ENCODE peak calls at places on chromosome 18, in ten cellular contexts. X is esophagus squamous epithelium, F is H7, I is lower lobe of right lung, O is fibroblast of lung, Z is pancreas, W is lung, U is neural progenitor cell, G is K562, Y is spleen. B is an unnamed sample.

GRCh38 chr18:23618862-23619387 is 32.6 kb upstream of the NPC1 start:
- DNase-seq in X (no peak), F (peak), I (peak), O (no peak), Z (peak), W (no peak), U (peak), G (no peak), Y (peak), B (no peak)

GRCh38 chr18:61882296-61883004 is 10.4 kb downstream of the RNF152 start:
- DNase-seq in X (no peak), F (no peak), I (no peak), O (no peak), Z (no peak), W (no peak), U (no peak), G (no peak), Y (no peak), B (peak)

GRCh38 chr18:5413447-5413846 is 117.9 kb upstream of the ZBTB14 start:
- DNase-seq in X (no peak), F (no peak), I (no peak), O (no peak), Z (no peak), W (no peak), U (no peak), G (no peak), Y (no peak), B (no peak)

GRCh38 chr18:25896178-25896780 is 194.1 kb downstream of the SS18 start:
- DNase-seq in X (no peak), F (peak), I (no peak), O (peak), Z (no peak), W (no peak), U (peak), G (peak), Y (no peak), B (peak)

GRCh38 chr18:25086876-25087275 is 265.1 kb downstream of the ZNF521 start:
- DNase-seq in X (no peak), F (no peak), I (no peak), O (no peak), Z (no peak), W (no peak), U (no peak), G (no peak), Y (no peak), B (no peak)

GRCh38 chr18:45464619-45465018 is 150.7 kb upstream of the SLC14A2 start:
- DNase-seq in X (no peak), F (no peak), I (no peak), O (no peak), Z (no peak), W (no peak), U (no peak), G (no peak), Y (no peak), B (no peak)

GRCh38 chr18:23864620-23865019 is 149.9 kb upstream of the TTC39C start:
- DNase-seq in X (no peak), F (no peak), I (no peak), O (no peak), Z (no peak), W (no peak), U (no peak), G (no peak), Y (no peak), B (no peak)

GRCh38 chr18:24362757-24363156 is 34.9 kb downstream of the OSBPL1A start:
- DNase-seq in X (no peak), F (no peak), I (no peak), O (no peak), Z (no peak), W (peak), U (no peak), G (no peak), Y (no peak), B (no peak)

GRCh38 chr18:35159782-35160181 is 81.1 kb upstream of the ZNF397 start:
- DNase-seq in X (no peak), F (no peak), I (no peak), O (no peak), Z (no peak), W (no peak), U (no peak), G (no peak), Y (no peak), B (no peak)

GRCh38 chr18:25830787-25831186 is 259.6 kb downstream of the SS18 start:
- DNase-seq in X (no peak), F (no peak), I (no peak), O (peak), Z (no peak), W (peak), U (no peak), G (no peak), Y (no peak), B (peak)

GRCh38 chr18:61502472-61502871 is 169.2 kb downstream of the CDH20 start:
- DNase-seq in X (no peak), F (peak), I (no peak), O (peak), Z (no peak), W (no peak), U (peak), G (peak), Y (no peak), B (peak)

GRCh38 chr18:22230403-22231042 is 61.1 kb downstream of the GATA6 start:
- DNase-seq in X (no peak), F (no peak), I (no peak), O (peak), Z (no peak), W (no peak), U (no peak), G (no peak), Y (no peak), B (peak)

GRCh38 chr18:9209230-9209629 is 72.6 kb downstream of the ANKRD12 start:
- DNase-seq in X (no peak), F (no peak), I (no peak), O (peak), Z (no peak), W (no peak), U (no peak), G (no peak), Y (no peak), B (peak)

GRCh38 chr18:39057423-39058057 is 1491.9 kb upstream of the CELF4 start:
- DNase-seq in X (no peak), F (no peak), I (no peak), O (peak), Z (no peak), W (no peak), U (no peak), G (no peak), Y (no peak), B (peak)

GRCh38 chr18:7577706-7578105 is 10.6 kb downstream of the PTPRM start:
- DNase-seq in X (no peak), F (peak), I (no peak), O (peak), Z (no peak), W (no peak), U (peak), G (no peak), Y (no peak), B (peak)

GRCh38 chr18:11163668-11164067 is 14.3 kb upstream of the PIEZO2 start:
- DNase-seq in X (no peak), F (peak), I (peak), O (peak), Z (no peak), W (no peak), U (peak), G (no peak), Y (no peak), B (no peak)

GRCh38 chr18:2547477-2548087 is 23.7 kb downstream of the METTL4 start:
- DNase-seq in X (no peak), F (no peak), I (no peak), O (peak), Z (no peak), W (no peak), U (peak), G (peak), Y (no peak), B (peak)

GRCh38 chr18:40534748-40535147 is 1420.3 kb upstream of the PIK3C3 start:
- DNase-seq in X (no peak), F (no peak), I (no peak), O (peak), Z (no peak), W (no peak), U (no peak), G (no peak), Y (no peak), B (peak)

GRCh38 chr18:54150226-54150625 is 74.2 kb downstream of the MBD2 start:
- DNase-seq in X (no peak), F (peak), I (no peak), O (no peak), Z (no peak), W (no peak), U (no peak), G (no peak), Y (no peak), B (no peak)

GRCh38 chr18:20971886-20972267 is 139.7 kb downstream of the ROCK1 start:
- DNase-seq in X (no peak), F (peak), I (no peak), O (peak), Z (no peak), W (no peak), U (peak), G (peak), Y (no peak), B (peak)

GRCh38 chr18:39419315-39419714 is 1853.7 kb upstream of the CELF4 start:
- DNase-seq in X (no peak), F (no peak), I (no peak), O (no peak), Z (no peak), W (no peak), U (no peak), G (no peak), Y (no peak), B (no peak)

GRCh38 chr18:33838084-33838483 is 260.1 kb downstream of the ASXL3 start:
- DNase-seq in X (no peak), F (no peak), I (no peak), O (no peak), Z (no peak), W (no peak), U (no peak), G (no peak), Y (no peak), B (no peak)

GRCh38 chr18:24846133-24846532 is 385.7 kb downstream of the HRH4 start:
- DNase-seq in X (no peak), F (no peak), I (no peak), O (no peak), Z (no peak), W (no peak), U (no peak), G (no peak), Y (no peak), B (no peak)

GRCh38 chr18:21684731-21685130 is 19.8 kb downstream of the ABHD3 start:
- DNase-seq in X (no peak), F (no peak), I (no peak), O (no peak), Z (no peak), W (no peak), U (no peak), G (no peak), Y (no peak), B (no peak)

GRCh38 chr18:11996907-11997306 is 15.6 kb downstream of the IMPA2 start:
- DNase-seq in X (no peak), F (no peak), I (no peak), O (no peak), Z (peak), W (no peak), U (no peak), G (no peak), Y (peak), B (no peak)

GRCh38 chr18:58013241-58014211 is 30.5 kb upstream of the NEDD4L start:
- DNase-seq in X (no peak), F (no peak), I (no peak), O (no peak), Z (no peak), W (no peak), U (no peak), G (no peak), Y (no peak), B (no peak)
- H3K4me3 ChIP-seq in X (no peak), F (no peak), I (no peak), O (no peak), Z (no peak), W (no peak), U (no peak), G (no peak), Y (no peak), B (no peak)

GRCh38 chr18:28541941-28542340 is 365.0 kb upstream of the CDH2 start:
- DNase-seq in X (no peak), F (no peak), I (no peak), O (no peak), Z (no peak), W (no peak), U (no peak), G (no peak), Y (no peak), B (no peak)

GRCh38 chr18:28541276-28541930 is 364.5 kb upstream of the CDH2 start:
- DNase-seq in X (no peak), F (no peak), I (no peak), O (no peak), Z (no peak), W (no peak), U (no peak), G (no peak), Y (no peak), B (no peak)
- H3K4me3 ChIP-seq in X (no peak), F (no peak), I (no peak), O (no peak), Z (no peak), W (no peak), U (no peak), G (no peak), Y (no peak), B (no peak)

GRCh38 chr18:63553117-63553516 is 10.9 kb downstream of the SERPINB12 start:
- DNase-seq in X (no peak), F (no peak), I (no peak), O (peak), Z (no peak), W (peak), U (no peak), G (no peak), Y (no peak), B (peak)
- H3K4me3 ChIP-seq in X (no peak), F (no peak), I (no peak), O (no peak), Z (no peak), W (no peak), U (no peak), G (no peak), Y (no peak), B (no peak)

GRCh38 chr18:77482190-77482928 is 232.7 kb downstream of the GALR1 start:
- DNase-seq in X (no peak), F (no peak), I (no peak), O (no peak), Z (no peak), W (no peak), U (peak), G (no peak), Y (no peak), B (no peak)

GRCh38 chr18:77478619-77479018 is 229.0 kb downstream of the GALR1 start:
- DNase-seq in X (no peak), F (peak), I (no peak), O (no peak), Z (no peak), W (no peak), U (no peak), G (no peak), Y (no peak), B (peak)

GRCh38 chr18:77481541-77481940 is 231.9 kb downstream of the GALR1 start:
- DNase-seq in X (no peak), F (no peak), I (no peak), O (no peak), Z (no peak), W (no peak), U (no peak), G (no peak), Y (no peak), B (peak)

GRCh38 chr18:77479047-77479446 is 229.4 kb downstream of the GALR1 start:
- DNase-seq in X (no peak), F (no peak), I (no peak), O (no peak), Z (no peak), W (no peak), U (no peak), G (no peak), Y (no peak), B (peak)
- H3K4me3 ChIP-seq in X (no peak), F (no peak), I (no peak), O (no peak), Z (no peak), W (no peak), U (no peak), G (no peak), Y (no peak), B (no peak)

DNA sequence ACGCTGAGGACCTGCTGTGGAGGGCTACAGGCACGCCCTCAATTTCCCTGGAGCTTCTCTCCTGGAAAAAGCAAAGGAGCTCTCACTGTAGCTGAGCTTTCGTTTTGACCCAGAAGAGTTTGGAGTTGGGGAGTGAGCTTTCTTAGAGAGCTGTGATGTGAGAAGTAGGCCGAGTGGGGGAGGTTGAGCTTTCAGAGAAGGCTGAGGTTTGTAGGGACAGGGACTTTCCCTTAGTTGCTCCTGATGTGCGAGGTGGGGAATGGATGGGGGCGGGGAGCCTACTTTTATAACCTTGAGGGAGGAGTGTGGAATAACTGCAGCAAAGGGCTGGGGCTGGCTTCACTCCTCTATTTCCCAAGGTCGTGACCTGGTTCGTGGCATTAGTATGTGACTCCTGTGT is 47.1 kb downstream of the ZNF532 start:
- DNase-seq in X (no peak), F (peak), I (no peak), O (no peak), Z (no peak), W (no peak), U (no peak), G (no peak), Y (no peak), B (peak)
- H3K4me3 ChIP-seq in X (no peak), F (no peak), I (no peak), O (peak), Z (no peak), W (no peak), U (no peak), G (no peak), Y (no peak), B (peak)

GRCh38 chr18:13216732-13217465 is 1.7 kb upstream of the LDLRAD4 start:
- DNase-seq in X (no peak), F (peak), I (no peak), O (no peak), Z (peak), W (no peak), U (peak), G (peak), Y (no peak), B (no peak)
- H3K4me3 ChIP-seq in X (peak), F (peak), I (peak), O (no peak), Z (no peak), W (no peak), U (peak), G (no peak), Y (peak), B (no peak)

GRCh38 chr18:36672437-36673344 is 156.1 kb downstream of the TPGS2 start:
- DNase-seq in X (no peak), F (no peak), I (peak), O (peak), Z (no peak), W (peak), U (no peak), G (no peak), Y (no peak), B (peak)
- H3K4me3 ChIP-seq in X (no peak), F (no peak), I (peak), O (peak), Z (no peak), W (no peak), U (no peak), G (no peak), Y (no peak), B (peak)

DNA sequence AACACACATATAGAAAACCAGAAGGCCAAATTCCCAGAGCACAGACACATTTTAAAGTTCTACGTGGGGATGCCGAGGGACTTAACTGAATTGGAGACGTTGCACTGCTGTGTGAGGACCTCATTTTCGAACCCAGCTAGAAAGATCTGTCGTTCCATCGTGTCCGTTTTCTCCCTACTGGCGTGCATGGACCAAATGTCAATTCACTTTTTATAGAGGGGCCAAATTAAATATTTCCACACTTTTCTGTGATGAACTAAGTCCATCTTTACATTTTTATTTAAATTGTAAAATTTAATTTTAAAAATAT is 690 bp upstream of the TSHZ1 start:
- DNase-seq in X (no peak), F (no peak), I (no peak), O (no peak), Z (no peak), W (no peak), U (peak), G (no peak), Y (no peak), B (no peak)
- H3K4me3 ChIP-seq in X (peak), F (peak), I (peak), O (peak), Z (peak), W (peak), U (peak), G (peak), Y (peak), B (peak)

B was measured in cardiac fibroblast.